ENCODE peak calls at places on chromosomes 4 and X, in four cellular contexts. One of them, this sample, is unnamed.

GRCh38 chr4:167114416-167114971 is 119.8 kb downstream of the SPOCK3 start:
- DNase-seq in left lung: no peak
- DNase-seq in AG04450: no peak
- DNase-seq in GM10248: no peak
- DNase-seq in this sample: no peak

GRCh38 chrX:38804481-38805293 is 3.4 kb downstream of the MID1IP1 start:
- DNase-seq in GM10248: peak; percentile 14
- DNase-seq in left lung: peak; percentile 38
- DNase-seq in AG04450: no peak
- DNase-seq in this sample: peak; percentile 18

GRCh38 chrX:40300286-40300890 is 202.6 kb upstream of the BCOR start:
- DNase-seq in GM10248: peak; percentile 46
- DNase-seq in left lung: no peak
- DNase-seq in AG04450: no peak
- DNase-seq in this sample: no peak

GRCh38 chr4:167973513-167973912 is 118.8 kb upstream of the ANXA10 start:
- DNase-seq in GM10248: no peak
- DNase-seq in AG04450: no peak
- DNase-seq in left lung: no peak
- DNase-seq in this sample: no peak

GRCh38 chr4:40201898-40202297 is 5.1 kb downstream of the RHOH start:
- DNase-seq in GM10248: no peak
- DNase-seq in left lung: no peak
- DNase-seq in AG04450: no peak
- DNase-seq in this sample: no peak

GRCh38 chr4:137961051-137961438 is 281.1 kb downstream of the SLC7A11 start:
- DNase-seq in GM10248: no peak
- DNase-seq in AG04450: peak; percentile 24
- DNase-seq in left lung: peak; percentile 35
- DNase-seq in this sample: peak; percentile 74

GRCh38 chr4:38368612-38369011 is 295.4 kb upstream of the KLF3 start:
- DNase-seq in AG04450: no peak
- DNase-seq in GM10248: no peak
- DNase-seq in left lung: no peak
- DNase-seq in this sample: peak; percentile 2

GRCh38 chr4:5810151-5810550 is 82.7 kb downstream of the CRMP1 start:
- DNase-seq in AG04450: no peak
- DNase-seq in GM10248: no peak
- DNase-seq in left lung: no peak
- DNase-seq in this sample: no peak

GRCh38 chr4:149371021-149371420 is 444.6 kb downstream of the IQCM start:
- DNase-seq in AG04450: peak; percentile 23
- DNase-seq in GM10248: peak; percentile 16
- DNase-seq in left lung: no peak
- DNase-seq in this sample: peak; percentile 40

GRCh38 chr4:169852481-169852880 is 94.7 kb upstream of the HPF1 start:
- DNase-seq in GM10248: no peak
- DNase-seq in left lung: no peak
- DNase-seq in AG04450: no peak
- DNase-seq in this sample: no peak

GRCh38 chrX:110315541-110315940 is 2.3 kb downstream of the AMMECR1 start:
- DNase-seq in left lung: no peak
- DNase-seq in AG04450: no peak
- DNase-seq in GM10248: peak; percentile 8
- DNase-seq in this sample: no peak

GRCh38 chr4:150106886-150107285 is 28.6 kb downstream of the DCLK2 start:
- DNase-seq in left lung: no peak
- DNase-seq in AG04450: no peak
- DNase-seq in GM10248: no peak
- DNase-seq in this sample: no peak

GRCh38 chrX:134388161-134389109 is 71.5 kb upstream of the HPRT1 start:
- DNase-seq in GM10248: peak; percentile 57
- DNase-seq in left lung: no peak
- DNase-seq in AG04450: no peak
- DNase-seq in this sample: no peak

GRCh38 chrX:39002466-39002865 is 201.2 kb downstream of the MID1IP1 start:
- DNase-seq in GM10248: no peak
- DNase-seq in left lung: no peak
- DNase-seq in AG04450: no peak
- DNase-seq in this sample: peak; percentile 70

GRCh38 chrX:11381464-11381863 is 88.3 kb downstream of the AMELX start:
- DNase-seq in GM10248: peak; percentile 9
- DNase-seq in AG04450: peak; percentile 18
- DNase-seq in left lung: no peak
- DNase-seq in this sample: peak; percentile 41

GRCh38 chrX:111244238-111244750 is 26.0 kb downstream of the CAPN6 start:
- DNase-seq in left lung: no peak
- DNase-seq in GM10248: peak; percentile 24
- DNase-seq in AG04450: no peak
- DNase-seq in this sample: no peak

GRCh38 chr4:1533501-1534064 is 127.3 kb upstream of the NKX1-1 start:
- DNase-seq in AG04450: no peak
- DNase-seq in GM10248: no peak
- DNase-seq in left lung: no peak
- DNase-seq in this sample: no peak

GRCh38 chrX:48998391-48998790 is 3.7 kb downstream of the GRIPAP1 start:
- DNase-seq in GM10248: no peak
- DNase-seq in AG04450: no peak
- DNase-seq in left lung: no peak
- DNase-seq in this sample: no peak

GRCh38 chr4:61662362-61662761 is 462.2 kb downstream of the ADGRL3 start:
- DNase-seq in left lung: no peak
- DNase-seq in GM10248: no peak
- DNase-seq in AG04450: no peak
- DNase-seq in this sample: no peak

GRCh38 chrX:27619975-27620374 is 29.8 kb downstream of the DCAF8L2 start:
- DNase-seq in GM10248: no peak
- DNase-seq in left lung: no peak
- DNase-seq in AG04450: no peak
- DNase-seq in this sample: no peak

GRCh38 chr4:114015444-114015899 is 36.0 kb upstream of the ARSJ start:
- DNase-seq in AG04450: peak; percentile 95
- DNase-seq in left lung: no peak
- DNase-seq in GM10248: no peak
- DNase-seq in this sample: peak; percentile 99

GRCh38 chr4:1598206-1598605 is 85.9 kb downstream of the FAM53A start:
- DNase-seq in left lung: no peak
- DNase-seq in GM10248: no peak
- DNase-seq in AG04450: no peak
- DNase-seq in this sample: no peak

DNA sequence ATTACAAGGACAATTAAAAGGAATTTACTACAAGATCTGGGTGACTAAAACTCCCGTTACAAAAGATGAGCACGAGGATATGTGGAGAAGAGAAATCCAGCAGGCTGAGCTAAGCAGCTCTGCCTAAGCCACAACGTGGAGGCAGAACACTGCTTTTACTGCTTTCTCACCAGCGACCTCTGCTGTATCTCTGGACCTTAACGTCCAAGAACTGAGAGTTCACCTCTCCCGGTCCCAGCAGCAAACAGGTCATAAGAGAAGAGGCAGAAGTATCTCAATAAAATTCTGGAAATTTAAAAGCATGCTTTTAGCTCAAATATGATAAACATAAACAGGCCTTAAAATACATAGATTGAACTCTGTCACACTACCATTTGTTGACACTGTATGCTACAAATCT is 81.0 kb downstream of the ADGRA3 start:
- DNase-seq in GM10248: no peak
- DNase-seq in left lung: no peak
- DNase-seq in AG04450: peak; percentile 34
- DNase-seq in this sample: peak; percentile 28
- TF ChIP-seq CTCF in GM10248: peak; percentile 39
- TF ChIP-seq CTCF in left lung: peak; percentile 17
- TF ChIP-seq CTCF in AG04450: peak; percentile 71
- TF ChIP-seq CTCF in this sample: peak; percentile 52

GRCh38 chrX:19902110-19902509 is 14.7 kb upstream of the SH3KBP1 start:
- DNase-seq in AG04450: no peak
- DNase-seq in left lung: peak; percentile 50
- DNase-seq in GM10248: no peak
- DNase-seq in this sample: no peak

GRCh38 chrX:19904778-19905367 is 17.5 kb upstream of the SH3KBP1 start:
- DNase-seq in AG04450: no peak
- DNase-seq in left lung: no peak
- DNase-seq in GM10248: peak; percentile 62
- DNase-seq in this sample: peak; percentile 17

GRCh38 chrX:19897087-19897486 is 9.7 kb upstream of the SH3KBP1 start:
- DNase-seq in AG04450: no peak
- DNase-seq in GM10248: no peak
- DNase-seq in left lung: no peak
- DNase-seq in this sample: no peak

GRCh38 chrX:19893722-19894121 is 6.3 kb upstream of the SH3KBP1 start:
- DNase-seq in GM10248: no peak
- DNase-seq in AG04450: no peak
- DNase-seq in left lung: no peak
- DNase-seq in this sample: peak; percentile 47

GRCh38 chrX:19899234-19899788 is 11.9 kb upstream of the SH3KBP1 start:
- DNase-seq in left lung: no peak
- DNase-seq in GM10248: no peak
- DNase-seq in AG04450: no peak
- DNase-seq in this sample: no peak
- TF ChIP-seq CTCF in left lung: no peak
- TF ChIP-seq CTCF in GM10248: no peak
- TF ChIP-seq CTCF in AG04450: no peak
- TF ChIP-seq CTCF in this sample: no peak

GRCh38 chr4:31516520-31516919 is 796.4 kb downstream of the PCDH7 start:
- DNase-seq in GM10248: no peak
- DNase-seq in AG04450: no peak
- DNase-seq in left lung: no peak
- DNase-seq in this sample: no peak
- TF ChIP-seq CTCF in GM10248: no peak
- TF ChIP-seq CTCF in AG04450: no peak
- TF ChIP-seq CTCF in left lung: no peak
- TF ChIP-seq CTCF in this sample: no peak

GRCh38 chr4:119930546-119930945 is 136.1 kb downstream of the MAD2L1 start:
- DNase-seq in AG04450: no peak
- DNase-seq in left lung: no peak
- DNase-seq in GM10248: no peak
- DNase-seq in this sample: no peak
- TF ChIP-seq CTCF in AG04450: no peak
- TF ChIP-seq CTCF in left lung: no peak
- TF ChIP-seq CTCF in GM10248: no peak
- TF ChIP-seq CTCF in this sample: no peak

GRCh38 chr4:3766791-3767561 is 791 bp downstream of the ADRA2C start:
- DNase-seq in left lung: no peak
- DNase-seq in AG04450: no peak
- DNase-seq in GM10248: no peak
- DNase-seq in this sample: no peak

GRCh38 chr4:3767569-3768288 is 1.5 kb downstream of the ADRA2C start:
- DNase-seq in GM10248: no peak
- DNase-seq in AG04450: no peak
- DNase-seq in left lung: no peak
- DNase-seq in this sample: no peak

GRCh38 chr4:3765271-3766206 is 646 bp upstream of the ADRA2C start:
- DNase-seq in GM10248: no peak
- DNase-seq in left lung: no peak
- DNase-seq in AG04450: no peak
- DNase-seq in this sample: peak; percentile 43

GRCh38 chr4:3768842-3769641 is 2.9 kb downstream of the ADRA2C start:
- DNase-seq in GM10248: no peak
- DNase-seq in left lung: no peak
- DNase-seq in AG04450: no peak
- DNase-seq in this sample: no peak

GRCh38 chr4:3766207-3766790 is at the start of gene ADRA2C:
- DNase-seq in AG04450: no peak
- DNase-seq in left lung: no peak
- DNase-seq in GM10248: no peak
- DNase-seq in this sample: no peak
- TF ChIP-seq CTCF in AG04450: no peak
- TF ChIP-seq CTCF in left lung: no peak
- TF ChIP-seq CTCF in GM10248: no peak
- TF ChIP-seq CTCF in this sample: no peak

DNA sequence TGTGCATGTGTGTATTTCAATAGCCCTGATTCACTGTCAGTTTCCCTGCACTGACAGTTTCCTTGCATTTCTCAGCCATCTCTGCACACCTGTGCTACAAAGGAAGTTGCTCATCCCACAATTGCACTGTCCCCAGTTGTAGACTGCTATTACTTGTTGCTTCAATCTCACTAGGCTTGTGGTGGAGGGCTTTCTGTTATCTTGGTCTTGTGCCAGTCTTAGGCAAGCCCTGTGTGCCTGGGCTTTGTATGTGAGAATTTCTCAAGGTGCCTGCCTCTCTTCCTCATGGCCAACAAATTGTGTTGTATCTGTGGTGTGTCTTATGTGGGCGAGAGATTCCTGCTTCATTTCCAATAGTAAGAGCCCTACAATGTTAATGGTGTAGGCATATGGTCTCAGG is 467.4 kb downstream of the GRIA2 start:
- DNase-seq in AG04450: no peak
- DNase-seq in left lung: no peak
- DNase-seq in GM10248: no peak
- DNase-seq in this sample: no peak
- TF ChIP-seq CTCF in AG04450: no peak
- TF ChIP-seq CTCF in left lung: no peak
- TF ChIP-seq CTCF in GM10248: no peak
- TF ChIP-seq CTCF in this sample: no peak